ENCODE peak calls at places on chromosome 2, in four cellular contexts. E is amniotic epithelial cell, I is progenitor cell of endocrine pancreas, F is G401. M is an unnamed sample.

GRCh38 chr2:30321466-30321865 is 90.1 kb downstream of the LBH start:
- DNase-seq in F (no peak), E (peak), I (no peak), M (no peak)

GRCh38 chr2:73566288-73566878 is 75.8 kb downstream of the NAT8 start:
- DNase-seq in I (no peak), E (no peak), F (no peak), M (no peak)

GRCh38 chr2:188292446-188293239 is 969 bp downstream of the GULP1 start:
- DNase-seq in I (peak), E (peak), F (peak), M (peak)

GRCh38 chr2:68414862-68415261 is 49.8 kb downstream of the PLEK start:
- DNase-seq in F (no peak), I (no peak), E (no peak), M (no peak)

GRCh38 chr2:192038152-192038551 is 156.6 kb downstream of the TMEFF2 start:
- DNase-seq in E (no peak), I (no peak), F (no peak), M (no peak)

GRCh38 chr2:230812041-230812440 is 52.7 kb upstream of the ITM2C start:
- DNase-seq in E (no peak), F (no peak), I (no peak), M (no peak)

GRCh38 chr2:152950125-152950524 is 231.7 kb downstream of the ARL6IP6 start:
- DNase-seq in E (peak), I (peak), F (no peak), M (no peak)

GRCh38 chr2:171036532-171036931 is 107.5 kb downstream of the GORASP2 start:
- DNase-seq in E (no peak), I (no peak), F (no peak), M (no peak)

GRCh38 chr2:84338069-84338468 is 121.0 kb downstream of the SUCLG1 start:
- DNase-seq in F (peak), E (no peak), I (no peak), M (no peak)

GRCh38 chr2:118940486-118941120 is 1.4 kb upstream of the MARCO start:
- DNase-seq in E (no peak), I (no peak), F (no peak), M (no peak)

GRCh38 chr2:180124273-180124881 is 117.3 kb upstream of the CWC22 start:
- DNase-seq in I (no peak), F (peak), E (peak), M (peak)

GRCh38 chr2:10390369-10390801 is 57.7 kb downstream of the ODC1 start:
- DNase-seq in F (no peak), I (no peak), E (no peak), M (no peak)

GRCh38 chr2:167212054-167212648 is 323.9 kb downstream of the XIRP2 start:
- DNase-seq in F (peak), E (peak), I (no peak), M (peak)

GRCh38 chr2:233476651-233477547 is 89.7 kb downstream of the USP40 start:
- DNase-seq in E (no peak), I (no peak), F (no peak), M (no peak)

GRCh38 chr2:120476141-120476540 is 130.2 kb downstream of the INHBB start:
- DNase-seq in E (no peak), I (no peak), F (no peak), M (no peak)

GRCh38 chr2:209579236-209579749 is 155.4 kb downstream of the MAP2 start:
- DNase-seq in I (no peak), F (peak), E (no peak), M (peak)

GRCh38 chr2:20501974-20502373 is 55.1 kb downstream of the RHOB start:
- DNase-seq in I (no peak), E (peak), F (no peak), M (peak)

GRCh38 chr2:42135381-42136312 is 33.5 kb upstream of the EML4 start:
- DNase-seq in E (no peak), I (no peak), F (no peak), M (no peak)

GRCh38 chr2:241559489-241560180 is 1.1 kb downstream of the BOK start:
- DNase-seq in F (peak), I (no peak), E (no peak), M (peak)

GRCh38 chr2:219522111-219523030 is 8.1 kb downstream of the ASIC4 start:
- DNase-seq in I (no peak), F (no peak), E (peak), M (peak)

GRCh38 chr2:237591379-237591881 is 896 bp upstream of the RAB17 start:
- DNase-seq in F (no peak), E (no peak), I (no peak), M (no peak)

M was measured in fibroblast of villous mesenchyme.